ENCODE peak calls at places on chromosome 18, in seven cellular contexts. One of them, this sample, is unnamed.

GRCh38 chr18:12296087-12296403 is 12.0 kb upstream of the TUBB6 start:
- DNase-seq in left kidney: no peak
- DNase-seq in stimulated activated naive CD4-positive, alpha-beta T cell: no peak
- DNase-seq in CD4-positive, CD25-positive, alpha-beta regulatory T cell: no peak
- DNase-seq in erythroblast: peak; percentile 89
- DNase-seq in GM04503: no peak
- DNase-seq in ovary: no peak
- DNase-seq in this sample: no peak

GRCh38 chr18:37869051-37869450 is 303.5 kb upstream of the CELF4 start:
- DNase-seq in ovary: no peak
- DNase-seq in erythroblast: no peak
- DNase-seq in CD4-positive, CD25-positive, alpha-beta regulatory T cell: no peak
- DNase-seq in GM04503: no peak
- DNase-seq in stimulated activated naive CD4-positive, alpha-beta T cell: no peak
- DNase-seq in left kidney: no peak
- DNase-seq in this sample: no peak

GRCh38 chr18:13612111-13612997 is 114.0 kb downstream of the FAM210A start:
- DNase-seq in left kidney: peak; percentile 62
- DNase-seq in GM04503: no peak
- DNase-seq in erythroblast: no peak
- DNase-seq in CD4-positive, CD25-positive, alpha-beta regulatory T cell: peak; percentile 67
- DNase-seq in ovary: no peak
- DNase-seq in stimulated activated naive CD4-positive, alpha-beta T cell: peak; percentile 51
- DNase-seq in this sample: peak; percentile 47

GRCh38 chr18:58338961-58339722 is 289.7 kb downstream of the ALPK2 start:
- DNase-seq in left kidney: peak; percentile 82
- DNase-seq in stimulated activated naive CD4-positive, alpha-beta T cell: no peak
- DNase-seq in erythroblast: no peak
- DNase-seq in ovary: peak; percentile 42
- DNase-seq in GM04503: no peak
- DNase-seq in CD4-positive, CD25-positive, alpha-beta regulatory T cell: no peak
- DNase-seq in this sample: no peak

GRCh38 chr18:27996792-27997191 is 180.1 kb downstream of the CDH2 start:
- DNase-seq in CD4-positive, CD25-positive, alpha-beta regulatory T cell: no peak
- DNase-seq in GM04503: no peak
- DNase-seq in stimulated activated naive CD4-positive, alpha-beta T cell: no peak
- DNase-seq in erythroblast: no peak
- DNase-seq in left kidney: no peak
- DNase-seq in ovary: no peak
- DNase-seq in this sample: no peak

GRCh38 chr18:1014496-1014895 is 109.8 kb downstream of the ADCYAP1 start:
- DNase-seq in stimulated activated naive CD4-positive, alpha-beta T cell: no peak
- DNase-seq in GM04503: no peak
- DNase-seq in CD4-positive, CD25-positive, alpha-beta regulatory T cell: no peak
- DNase-seq in left kidney: peak; percentile 64
- DNase-seq in erythroblast: no peak
- DNase-seq in ovary: no peak
- DNase-seq in this sample: no peak

GRCh38 chr18:47669815-47670214 is 260.6 kb downstream of the SMAD2 start:
- DNase-seq in CD4-positive, CD25-positive, alpha-beta regulatory T cell: no peak
- DNase-seq in GM04503: no peak
- DNase-seq in ovary: no peak
- DNase-seq in left kidney: no peak
- DNase-seq in erythroblast: no peak
- DNase-seq in stimulated activated naive CD4-positive, alpha-beta T cell: no peak
- DNase-seq in this sample: no peak

GRCh38 chr18:69490813-69491212 is 90.1 kb downstream of the DOK6 start:
- DNase-seq in ovary: no peak
- DNase-seq in GM04503: no peak
- DNase-seq in erythroblast: no peak
- DNase-seq in stimulated activated naive CD4-positive, alpha-beta T cell: no peak
- DNase-seq in CD4-positive, CD25-positive, alpha-beta regulatory T cell: no peak
- DNase-seq in left kidney: no peak
- DNase-seq in this sample: no peak